ENCODE peak calls at places on chromosomes 11 and 22, in four cellular contexts. J, E, M and U are unnamed samples.

GRCh38 chr11:111155021-111155420 is 90.5 kb upstream of the POU2AF2 start:
- DNase-seq in E (no peak), M (no peak), J (no peak), U (no peak)

GRCh38 chr11:126352934-126353801 is 2.3 kb upstream of the ST3GAL4 start:
- DNase-seq in M (peak), E (peak), J (peak), U (no peak)

GRCh38 chr11:109957000-109957399 is 136.2 kb upstream of the ZC3H12C start:
- DNase-seq in E (no peak), J (no peak), M (no peak), U (no peak)

GRCh38 chr11:132264616-132265015 is 894.2 kb downstream of the NTM start:
- DNase-seq in E (no peak), M (no peak), J (no peak), U (no peak)

GRCh38 chr11:33829430-33830141 is 55.3 kb upstream of the FBXO3 start:
- DNase-seq in E (peak), J (peak), M (peak), U (peak)

GRCh38 chr22:24420072-24420976 is 7.1 kb upstream of the ADORA2A start:
- DNase-seq in M (no peak), J (no peak), E (peak), U (no peak)

GRCh38 chr11:10012068-10012467 is 282.0 kb downstream of the SBF2 start:
- DNase-seq in M (no peak), J (no peak), E (no peak), U (no peak)

GRCh38 chr11:102399189-102399588 is 52.2 kb downstream of the BIRC2 start:
- DNase-seq in J (no peak), E (no peak), M (no peak), U (no peak)

GRCh38 chr22:41223535-41223934 is 17.2 kb downstream of the CHADL start:
- DNase-seq in E (no peak), M (no peak), J (no peak), U (no peak)

GRCh38 chr11:9903579-9903978 is 239.7 kb downstream of the SWAP70 start:
- DNase-seq in M (no peak), J (no peak), E (no peak), U (no peak)

GRCh38 chr11:92329644-92330043 is 105.0 kb downstream of the FAT3 start:
- DNase-seq in M (no peak), J (no peak), E (no peak), U (no peak)

GRCh38 chr22:43164636-43165035 is 13.3 kb downstream of the TSPO start:
- DNase-seq in M (no peak), E (no peak), J (no peak), U (no peak)

GRCh38 chr22:45537734-45538181 is 35.1 kb downstream of the FBLN1 start:
- DNase-seq in E (no peak), J (peak), M (no peak), U (no peak)

GRCh38 chr11:19905280-19905853 is 192.7 kb downstream of the NAV2 start:
- DNase-seq in M (peak), E (peak), J (peak), U (peak)

GRCh38 chr11:2885017-2885675 is 429 bp downstream of the CDKN1C start:
- DNase-seq in E (peak), J (peak), M (peak), U (peak)

GRCh38 chr11:131910491-131911387 is 540.3 kb downstream of the NTM start:
- DNase-seq in E (peak), J (no peak), M (no peak), U (peak)

GRCh38 chr11:131311746-131312145 is 58.7 kb upstream of the NTM start:
- DNase-seq in E (no peak), J (no peak), M (no peak), U (no peak)

GRCh38 chr11:86577663-86578636 is 94.5 kb downstream of the ME3 start:
- DNase-seq in E (peak), J (no peak), M (no peak), U (peak)

GRCh38 chr11:9527481-9528140 is 45.9 kb upstream of the WEE1 start:
- DNase-seq in M (no peak), J (no peak), E (peak), U (peak)

GRCh38 chr11:109939176-109939810 is 153.9 kb upstream of the ZC3H12C start:
- DNase-seq in E (peak), J (peak), M (peak), U (peak)

GRCh38 chr11:8038393-8038792 is 42.6 kb upstream of the TUB start:
- DNase-seq in J (no peak), M (no peak), E (no peak), U (no peak)

GRCh38 chr22:20427945-20428417 is 9.6 kb downstream of the SCARF2 start:
- DNase-seq in J (no peak), M (no peak), E (no peak), U (no peak)

GRCh38 chr11:43585877-43586608 is 94.5 kb upstream of the HSD17B12 start:
- DNase-seq in J (peak), E (no peak), M (no peak), U (no peak)

GRCh38 chr11:68938816-68939582 is 35.3 kb downstream of the IGHMBP2 start:
- DNase-seq in J (no peak), E (no peak), M (no peak), U (no peak)

GRCh38 chr11:124177344-124177743 is 5.8 kb upstream of the OR10D3 start:
- DNase-seq in M (no peak), J (no peak), E (no peak), U (no peak)

DNA sequence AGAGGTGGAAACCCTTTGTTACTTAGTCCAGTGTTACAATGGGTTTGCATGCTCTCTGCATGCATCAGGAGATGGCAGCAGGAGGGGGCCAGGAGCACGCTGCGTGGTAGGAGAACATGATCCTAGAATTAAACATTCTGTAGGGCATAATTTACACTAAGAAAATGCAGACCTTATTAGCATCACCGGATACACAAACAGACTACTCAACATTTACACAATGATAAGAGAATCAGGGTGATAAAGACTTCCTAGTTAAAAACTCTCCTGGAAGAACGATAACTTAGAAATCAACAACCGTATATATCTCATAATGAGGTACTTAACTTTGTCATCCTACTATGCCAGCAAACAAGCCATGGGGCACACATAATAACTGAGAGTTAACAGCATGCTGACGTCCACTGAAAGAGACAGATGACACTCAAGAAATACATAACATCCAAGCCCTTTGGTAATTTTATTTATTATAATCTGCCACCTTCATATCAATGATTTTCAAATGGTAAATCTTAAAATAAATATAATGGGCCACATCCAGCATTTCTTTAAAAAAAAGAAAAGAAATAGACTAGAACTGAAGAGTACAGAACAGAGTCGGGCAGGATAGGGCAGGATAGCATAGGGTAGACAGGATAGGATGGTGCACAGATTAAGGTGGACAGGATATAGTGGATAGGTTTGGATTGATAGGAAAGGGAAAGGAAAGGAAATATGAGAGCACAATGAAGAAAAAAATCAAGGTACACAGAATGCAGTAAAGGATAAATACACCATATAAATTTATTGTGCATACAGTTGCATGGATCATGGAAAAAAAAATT is 27.5 kb downstream of the CADM1 start:
- DNase-seq in J (no peak), E (no peak), M (no peak), U (no peak)
- TF ChIP-seq MYC in J (no peak), E (no peak), M (no peak), U (no peak)

GRCh38 chr11:12069053-12069676 is 41.2 kb upstream of the MICAL2 start:
- DNase-seq in M (no peak), E (no peak), J (no peak), U (no peak)

GRCh38 chr11:12066799-12067508 is 43.4 kb upstream of the MICAL2 start:
- DNase-seq in J (peak), M (no peak), E (no peak), U (no peak)

GRCh38 chr11:12073436-12073835 is 37.0 kb upstream of the MICAL2 start:
- DNase-seq in M (no peak), E (no peak), J (no peak), U (no peak)

GRCh38 chr11:12071574-12071973 is 38.8 kb upstream of the MICAL2 start:
- DNase-seq in J (no peak), E (no peak), M (no peak), U (no peak)

GRCh38 chr11:12070446-12071267 is 39.7 kb upstream of the MICAL2 start:
- DNase-seq in E (no peak), J (no peak), M (no peak), U (no peak)
- TF ChIP-seq MYC in E (no peak), J (no peak), M (no peak), U (no peak)

DNA sequence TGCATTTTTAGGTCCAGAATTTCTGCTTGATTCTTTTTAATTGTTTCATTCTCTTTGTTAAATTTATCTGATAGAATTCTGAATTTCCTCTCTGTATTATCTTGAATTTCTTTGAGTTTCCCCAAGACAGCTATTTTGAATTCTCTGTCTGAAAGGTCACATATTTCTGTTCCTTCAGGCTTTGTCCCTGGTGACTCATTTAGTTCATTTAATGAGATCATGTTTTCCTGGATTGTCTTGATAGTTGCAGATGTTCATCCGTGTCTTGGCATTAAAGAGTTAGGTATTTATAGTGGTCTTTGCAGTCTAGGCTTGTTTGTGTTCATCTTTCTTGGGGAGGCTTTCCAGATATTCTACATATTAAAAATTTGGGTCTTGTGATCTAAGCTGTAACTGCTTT is 694.8 kb upstream of the CCDC179 start:
- DNase-seq in J (no peak), M (no peak), E (peak), U (no peak)
- TF ChIP-seq MYC in J (no peak), M (no peak), E (no peak), U (no peak)

GRCh38 chr11:125226701-125227100 is 62.1 kb downstream of the PKNOX2 start:
- DNase-seq in J (no peak), M (no peak), E (no peak), U (no peak)
- TF ChIP-seq MYC in J (no peak), M (no peak), E (no peak), U (no peak)

GRCh38 chr11:57324154-57324885 is 432 bp downstream of the TNKS1BP1 start:
- DNase-seq in E (peak), M (peak), J (peak), U (peak)
- TF ChIP-seq MYC in E (no peak), M (no peak), J (peak), U (no peak)

GRCh38 chr11:117511483-117511934 is 183.9 kb downstream of the CEP164 start:
- DNase-seq in J (no peak), E (no peak), M (no peak), U (no peak)

GRCh38 chr11:117513666-117514065 is 186.0 kb downstream of the CEP164 start:
- DNase-seq in E (no peak), J (no peak), M (no peak), U (no peak)

GRCh38 chr11:117515892-117516291 is 188.2 kb downstream of the CEP164 start:
- DNase-seq in J (no peak), M (no peak), E (no peak), U (no peak)

GRCh38 chr11:117511981-117512448 is 184.4 kb downstream of the CEP164 start:
- DNase-seq in M (no peak), E (no peak), J (no peak), U (no peak)

GRCh38 chr11:117514256-117514655 is 186.6 kb downstream of the CEP164 start:
- DNase-seq in M (no peak), E (no peak), J (no peak), U (no peak)
- TF ChIP-seq MYC in M (no peak), E (no peak), J (no peak), U (no peak)

GRCh38 chr11:46247664-46248063 is 29.8 kb upstream of the CREB3L1 start:
- DNase-seq in M (peak), J (peak), E (peak), U (peak)
- TF ChIP-seq MYC in M (no peak), J (no peak), E (no peak), U (no peak)

GRCh38 chr22:26527167-26527566 is 14.9 kb upstream of the TFIP11 start:
- DNase-seq in J (no peak), E (no peak), M (no peak), U (no peak)

GRCh38 chr22:26524870-26525269 is 12.6 kb upstream of the TFIP11 start:
- DNase-seq in M (no peak), J (no peak), E (no peak), U (no peak)

GRCh38 chr22:26526165-26526564 is 13.9 kb upstream of the TFIP11 start:
- DNase-seq in J (no peak), M (no peak), E (no peak), U (no peak)

GRCh38 chr22:26529345-26529744 is 17.1 kb upstream of the TFIP11 start:
- DNase-seq in M (no peak), J (peak), E (no peak), U (no peak)

DNA sequence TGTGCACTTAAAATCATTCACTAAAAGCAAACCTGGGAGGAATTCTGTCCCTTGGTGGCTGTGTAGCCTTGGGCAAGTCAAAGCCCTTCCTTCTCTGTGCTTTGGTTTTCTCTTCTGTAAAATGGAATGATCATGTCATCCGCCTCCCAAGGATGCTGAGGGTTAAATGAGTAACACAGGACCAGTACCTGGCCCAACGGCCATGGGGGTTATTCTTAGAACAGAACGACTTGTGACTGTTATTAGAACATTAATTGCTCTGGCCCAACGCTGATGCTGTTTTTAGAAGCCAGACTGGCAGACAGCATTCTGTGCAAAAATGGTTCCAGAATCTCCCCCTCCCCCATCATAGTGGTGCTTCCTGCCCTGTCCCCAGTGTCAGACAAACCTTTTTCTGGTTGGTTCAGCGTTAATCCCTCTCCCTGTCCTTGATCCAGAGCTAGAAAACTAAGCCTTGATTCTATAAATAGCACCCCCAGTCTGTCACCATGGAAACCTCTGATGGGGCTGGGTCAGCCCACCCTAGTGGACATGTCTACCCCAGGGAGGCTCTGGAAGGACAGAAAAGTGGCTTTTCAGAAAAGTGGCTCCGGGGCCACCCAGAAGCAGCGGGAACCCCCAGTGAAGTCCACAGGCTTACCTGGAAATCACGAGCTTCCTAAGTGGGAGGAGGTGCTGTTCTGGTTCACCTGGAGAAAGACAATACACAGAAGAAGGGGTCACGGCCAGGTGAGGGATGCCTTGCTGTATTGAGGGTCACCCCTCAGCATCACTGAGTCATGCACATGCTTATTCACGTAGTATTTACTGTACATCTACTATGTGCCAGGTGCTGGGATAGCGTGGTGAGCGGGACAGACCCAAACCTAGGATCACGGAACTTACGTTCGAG is 15.5 kb upstream of the TFIP11 start:
- DNase-seq in J (no peak), M (no peak), E (no peak), U (no peak)
- TF ChIP-seq MYC in J (no peak), M (no peak), E (no peak), U (no peak)

GRCh38 chr11:65429069-65429681 is 6.6 kb downstream of the NEAT1 start:
- DNase-seq in M (no peak), J (peak), E (peak), U (no peak)

GRCh38 chr11:65425971-65426838 is 3.6 kb downstream of the NEAT1 start:
- DNase-seq in J (peak), M (no peak), E (peak), U (no peak)

GRCh38 chr11:65426839-65427690 is 4.5 kb downstream of the NEAT1 start:
- DNase-seq in M (peak), E (peak), J (peak), U (peak)

GRCh38 chr11:65428578-65429068 is 6.0 kb downstream of the NEAT1 start:
- DNase-seq in J (no peak), M (no peak), E (no peak), U (no peak)

DNA sequence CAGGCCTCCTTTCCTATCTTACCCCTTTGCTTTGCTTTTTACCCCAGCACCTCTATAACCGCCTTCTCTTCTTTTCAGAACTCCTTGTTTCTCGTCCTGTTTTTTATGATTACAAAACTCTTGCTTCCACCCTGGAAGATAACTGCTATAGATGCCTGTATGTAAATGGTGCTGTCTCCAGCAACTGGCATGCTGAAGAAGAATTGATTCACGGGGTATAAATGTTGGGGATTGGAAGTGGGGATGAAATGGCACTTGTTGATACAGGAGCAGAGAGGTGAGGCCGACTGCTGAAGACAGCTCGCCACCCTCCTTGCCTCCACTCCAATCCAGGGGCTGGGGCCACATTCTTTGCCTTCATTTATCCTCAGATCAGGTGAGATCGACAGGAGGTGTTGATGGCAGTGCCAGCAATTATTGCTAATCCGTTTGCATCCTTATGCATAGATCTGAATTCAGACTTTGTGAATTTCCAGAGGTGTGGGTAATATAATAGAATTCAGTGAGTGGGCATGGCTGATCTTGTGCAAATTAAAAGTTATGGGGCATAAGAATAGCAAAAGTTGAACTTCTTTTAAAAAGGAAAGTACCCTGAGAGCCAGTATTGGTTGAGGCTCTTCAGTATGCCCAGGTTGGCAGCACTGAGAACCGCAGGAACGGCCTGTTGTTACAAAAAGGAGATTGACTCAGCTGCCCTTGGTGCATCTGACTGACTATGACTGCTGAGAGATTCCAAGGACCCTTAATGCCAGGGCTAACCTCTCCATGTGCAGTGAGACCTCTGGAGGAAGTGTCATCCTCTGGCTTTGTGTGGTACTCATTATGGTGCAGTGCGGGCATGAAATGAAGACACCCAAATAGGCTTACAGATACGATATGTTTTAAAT is 5.3 kb downstream of the NEAT1 start:
- DNase-seq in M (no peak), E (peak), J (peak), U (peak)
- TF ChIP-seq MYC in M (no peak), E (no peak), J (no peak), U (peak)

GRCh38 chr11:118163494-118163893 is 10.9 kb upstream of the SCN4B start:
- DNase-seq in J (no peak), E (no peak), M (no peak), U (no peak)
- TF ChIP-seq MYC in J (no peak), E (no peak), M (no peak), U (no peak)